ENCODE peak calls at places on chromosome 4, in ten cellular contexts. U, J, A, O, M, G, H, N, S and Z are unnamed samples.

GRCh38 chr4:8675383-8675782 is 82.8 kb downstream of the CPZ start:
- DNase-seq in U (peak), J (no peak), A (peak), O (no peak), M (no peak), G (no peak), H (no peak), N (peak), S (no peak), Z (no peak)

GRCh38 chr4:61923179-61923578 is 723.1 kb downstream of the ADGRL3 start:
- DNase-seq in U (no peak), J (no peak), A (peak), O (no peak), M (no peak), G (no peak), H (no peak), N (no peak), S (no peak), Z (no peak)

GRCh38 chr4:119682080-119682479 is 53.5 kb upstream of the PDE5A start:
- DNase-seq in U (no peak), J (no peak), A (no peak), O (no peak), M (peak), G (no peak), H (no peak), N (no peak), S (no peak), Z (no peak)

GRCh38 chr4:37827030-37827705 is 682 bp downstream of the PGM2 start:
- DNase-seq in U (peak), J (no peak), A (peak), O (no peak), M (no peak), G (no peak), H (no peak), N (peak), S (no peak), Z (no peak)

GRCh38 chr4:15717126-15717525 is 14.3 kb downstream of the BST1 start:
- DNase-seq in U (no peak), J (no peak), A (no peak), O (no peak), M (no peak), G (no peak), H (no peak), N (peak), S (no peak), Z (no peak)

GRCh38 chr4:108430921-108431320 is 189.5 kb upstream of the RPL34 start:
- DNase-seq in U (no peak), J (no peak), A (no peak), O (no peak), M (no peak), G (no peak), H (no peak), N (no peak), S (no peak), Z (no peak)

GRCh38 chr4:2570551-2571222 is 34.2 kb downstream of the FAM193A start:
- DNase-seq in U (peak), J (peak), A (no peak), O (peak), M (no peak), G (peak), H (peak), N (no peak), S (no peak), Z (peak)

GRCh38 chr4:174423257-174423944 is 98.9 kb downstream of the HPGD start:
- DNase-seq in U (peak), J (no peak), A (peak), O (no peak), M (no peak), G (no peak), H (no peak), N (peak), S (no peak), Z (no peak)

GRCh38 chr4:158805628-158806471 is 37.0 kb downstream of the FNIP2 start:
- DNase-seq in U (no peak), J (no peak), A (peak), O (no peak), M (no peak), G (no peak), H (no peak), N (no peak), S (no peak), Z (no peak)

GRCh38 chr4:67122029-67122428 is 423.3 kb downstream of the CENPC start:
- DNase-seq in U (no peak), J (no peak), A (no peak), O (no peak), M (no peak), G (no peak), H (no peak), N (peak), S (no peak), Z (no peak)

GRCh38 chr4:107801766-107802211 is 22.9 kb upstream of the SGMS2 start:
- DNase-seq in U (no peak), J (no peak), A (peak), O (no peak), M (peak), G (no peak), H (no peak), N (peak), S (no peak), Z (no peak)

GRCh38 chr4:181528570-181529184 is 714.5 kb upstream of the TENM3 start:
- DNase-seq in U (no peak), J (no peak), A (peak), O (no peak), M (peak), G (peak), H (no peak), N (peak), S (no peak), Z (no peak)

GRCh38 chr4:89111833-89112563 is 665 bp downstream of the TIGD2 start:
- DNase-seq in U (no peak), J (no peak), A (peak), O (no peak), M (no peak), G (no peak), H (no peak), N (peak), S (no peak), Z (no peak)

GRCh38 chr4:123505077-123505456 is 108.5 kb downstream of the SPRY1 start:
- DNase-seq in U (no peak), J (no peak), A (no peak), O (no peak), M (peak), G (no peak), H (no peak), N (peak), S (no peak), Z (no peak)